ENCODE peak calls at places on chromosomes 7 and 10, in nine cellular contexts. Y is stimulated activated CD4-positive, alpha-beta T cell treated with anti-CD3 and anti-CD28 coated beads, Interleukin-15, amount 100 ng/mL, for 1 hour; D is sciatic nerve; L is GM04503; Z is IMR-90; B is occipital lobe; U is GM10248; T is T-helper 2 cell; F is dorsolateral prefrontal cortex. J is an unnamed sample.

GRCh38 chr10:86188326-86188725 is 178.3 kb downstream of the GRID1 start:
- DNase-seq in T (no peak), U (no peak), D (peak; percentile 25), Z (no peak), B (no peak), L (no peak), Y (no peak), F (no peak), J (no peak)

GRCh38 chr7:42495251-42495650 is 258.2 kb upstream of the GLI3 start:
- DNase-seq in B (no peak), T (no peak), U (no peak), Y (no peak), F (no peak), Z (no peak), D (no peak), L (no peak), J (no peak)

GRCh38 chr7:43869898-43870240 is 552 bp upstream of the MRPS24 start:
- DNase-seq in F (no peak), Z (peak; percentile 96), T (no peak), D (no peak), Y (no peak), B (no peak), L (peak; percentile 81), U (no peak), J (peak; percentile 85)

GRCh38 chr7:11833431-11833830 is 1.4 kb upstream of the THSD7A start:
- DNase-seq in U (no peak), L (no peak), Z (no peak), D (no peak), Y (no peak), B (no peak), F (no peak), T (no peak), J (no peak)

GRCh38 chr10:110275140-110275729 is 29.5 kb downstream of the SMNDC1 start:
- DNase-seq in L (no peak), D (no peak), B (no peak), Z (no peak), Y (no peak), F (no peak), U (no peak), T (peak; percentile 44), J (no peak)

GRCh38 chr10:7409045-7409731 is 1.6 kb downstream of the SFMBT2 start:
- DNase-seq in T (peak; percentile 40), U (peak; percentile 75), B (peak; percentile 47), F (no peak), L (no peak), D (peak; percentile 67), Z (no peak), Y (peak; percentile 28), J (no peak)

GRCh38 chr7:69184339-69184738 is 413.9 kb upstream of the AUTS2 start:
- DNase-seq in Y (no peak), B (no peak), U (no peak), F (no peak), T (no peak), Z (no peak), D (no peak), L (no peak), J (no peak)

GRCh38 chr10:25831138-25831537 is 102.9 kb upstream of the MYO3A start:
- DNase-seq in Y (no peak), U (no peak), Z (no peak), T (no peak), B (no peak), L (no peak), D (no peak), F (no peak), J (no peak)

GRCh38 chr10:6279540-6280267 is 77.0 kb downstream of the PFKFB3 start:
- DNase-seq in D (no peak), B (no peak), Y (no peak), L (peak; percentile 42), F (peak; percentile 41), T (no peak), Z (peak; percentile 66), U (no peak), J (no peak)

GRCh38 chr7:139731802-139732470 is 45.9 kb downstream of the HIPK2 start:
- DNase-seq in D (peak; percentile 83), T (no peak), F (peak; percentile 74), Z (peak; percentile 83), Y (no peak), U (no peak), L (peak; percentile 71), B (peak; percentile 53), J (peak; percentile 93)

GRCh38 chr10:65808687-65809333 is 1117.0 kb upstream of the LRRTM3 start:
- DNase-seq in F (no peak), U (no peak), T (no peak), D (no peak), Z (no peak), L (no peak), B (no peak), Y (no peak), J (no peak)

GRCh38 chr10:14532473-14533251 is 201.9 kb upstream of the FRMD4A start:
- DNase-seq in L (no peak), D (no peak), B (no peak), F (no peak), T (no peak), Y (no peak), U (no peak), Z (peak; percentile 65), J (no peak)

GRCh38 chr10:69663548-69663947 is 33.5 kb downstream of the FAM241B start:
- DNase-seq in D (no peak), Y (no peak), L (no peak), T (no peak), F (no peak), U (no peak), Z (no peak), B (no peak), J (no peak)

GRCh38 chr7:45236666-45237065 is 79.1 kb downstream of the RAMP3 start:
- DNase-seq in Z (peak; percentile 39), D (no peak), F (no peak), T (no peak), U (no peak), L (peak; percentile 67), Y (no peak), B (no peak), J (no peak)

GRCh38 chr10:114519306-114519669 is 115.0 kb upstream of the AFAP1L2 start:
- DNase-seq in B (no peak), D (no peak), F (no peak), Y (no peak), T (no peak), U (no peak), L (no peak), Z (no peak), J (no peak)

GRCh38 chr7:155123413-155123812 is 53.3 kb downstream of the HTR5A start:
- DNase-seq in F (no peak), D (no peak), Z (no peak), T (no peak), L (no peak), Y (no peak), U (no peak), B (no peak), J (no peak)

GRCh38 chr7:94510582-94511456 is 1.2 kb downstream of the CASD1 start:
- DNase-seq in D (peak; percentile 60), U (no peak), Z (peak; percentile 2), F (peak; percentile 41), L (no peak), B (peak; percentile 43), Y (no peak), T (peak; percentile 58), J (no peak)

J was measured in sigmoid colon.